ENCODE peak calls at places on chromosomes 12 and 14, in five cellular contexts. T, S, N, U and P are unnamed samples. For H3K4me1, the result is how much of the 10 kb centered on the place peaks cover.

GRCh38 chr12:55935742-55936151 is 4.8 kb downstream of the DGKA start:
- DNase-seq in U (peak), N (peak), S (no peak), T (no peak), P (peak)

GRCh38 chr14:59097681-59098080 is 90.8 kb upstream of the DAAM1 start:
- DNase-seq in S (no peak), U (no peak), N (peak), T (no peak), P (no peak)

GRCh38 chr12:42129595-42130204 is 15.0 kb downstream of the GXYLT1 start:
- DNase-seq in T (no peak), U (no peak), S (no peak), N (peak), P (no peak)

GRCh38 chr12:103495783-103496456 is at the start of gene C12orf42:
- DNase-seq in S (no peak), N (peak), U (no peak), T (peak), P (no peak)

GRCh38 chr12:18439541-18439940 is 178.2 kb downstream of the PIK3C2G start:
- DNase-seq in U (no peak), S (no peak), N (peak), T (no peak), P (no peak)

GRCh38 chr12:98955284-98955683 is 310.2 kb downstream of the APAF1 start:
- DNase-seq in S (no peak), N (peak), U (no peak), T (no peak), P (no peak)

GRCh38 chr12:1530592-1531159 is 63.7 kb downstream of the FBXL14 start:
- DNase-seq in T (no peak), S (no peak), N (no peak), U (no peak), P (no peak)

GRCh38 chr12:124286414-124286813 is 8.5 kb upstream of the RFLNA start:
- DNase-seq in T (no peak), U (no peak), S (no peak), N (peak), P (peak)

GRCh38 chr12:7369274-7369729 is 65.4 kb downstream of the ACSM4 start:
- DNase-seq in U (peak), N (peak), S (no peak), T (no peak), P (no peak)

GRCh38 chr12:9109737-9110491 is 5.8 kb downstream of the A2M start:
- DNase-seq in U (no peak), S (no peak), N (no peak), T (no peak), P (no peak)

GRCh38 chr14:60151715-60152114 is 13.5 kb downstream of the DHRS7 start:
- DNase-seq in S (peak), N (peak), T (peak), U (peak), P (peak)

GRCh38 chr14:81449114-81449513 is 49.0 kb upstream of the STON2 start:
- DNase-seq in S (no peak), T (no peak), U (peak), N (peak), P (no peak)

GRCh38 chr14:60509438-60510253 is 700 bp downstream of the SIX6 start:
- DNase-seq in U (peak), S (no peak), N (no peak), T (no peak), P (no peak)

GRCh38 chr14:68634346-68634745 is 158.5 kb downstream of the ZFP36L1 start:
- DNase-seq in U (no peak), N (no peak), S (no peak), T (no peak), P (no peak)

GRCh38 chr12:53575502-53576264 is 50.5 kb downstream of the ATF7 start:
- DNase-seq in U (no peak), S (no peak), N (peak), T (no peak), P (no peak)

GRCh38 chr14:101711041-101711861 is 50.3 kb upstream of the PPP2R5C start:
- DNase-seq in N (no peak), T (no peak), S (no peak), U (no peak), P (no peak)

GRCh38 chr12:74490390-74491064 is 47.1 kb upstream of the ATXN7L3B start:
- DNase-seq in T (no peak), U (no peak), S (no peak), N (no peak), P (no peak)

GRCh38 chr12:13179159-13180074 is 17.1 kb upstream of the EMP1 start:
- DNase-seq in S (peak), T (peak), U (peak), N (peak), P (peak)

GRCh38 chr12:79935624-79936040 is 735 bp upstream of the PPP1R12A start:
- DNase-seq in U (no peak), N (no peak), S (no peak), T (no peak), P (no peak)

GRCh38 chr12:10562306-10562933 is 51.0 kb downstream of the MAGOHB start:
- DNase-seq in S (no peak), T (no peak), U (no peak), N (peak), P (no peak)

GRCh38 chr14:49879683-49880204 is 13.1 kb upstream of the ARF6 start:
- DNase-seq in S (peak), T (no peak), U (no peak), N (peak), P (peak)

GRCh38 chr14:98957211-98958047 is 314.6 kb downstream of the BCL11B start:
- DNase-seq in U (peak), T (no peak), N (peak), S (no peak), P (peak)

GRCh38 chr12:52125499-52125900 is 46.0 kb downstream of the SMIM41 start:
- DNase-seq in S (no peak), T (no peak), U (no peak), N (no peak), P (peak)

GRCh38 chr14:32205554-32205953 is 2.5 kb upstream of the RNU6-8 start:
- DNase-seq in S (no peak), N (no peak), U (no peak), T (no peak), P (no peak)

GRCh38 chr14:105330491-105330895 is 15.9 kb downstream of the PACS2 start:
- DNase-seq in S (no peak), T (no peak), N (peak), U (no peak), P (peak)

GRCh38 chr14:84894254-84894653 is 635.7 kb upstream of the FLRT2 start:
- DNase-seq in T (no peak), S (no peak), U (no peak), N (no peak), P (no peak)

GRCh38 chr14:32808574-32809098 is 130.0 kb upstream of the NPAS3 start:
- DNase-seq in T (no peak), N (peak), S (no peak), U (no peak), P (no peak)

GRCh38 chr14:31051023-31051422 is 24.8 kb upstream of the STRN3 start:
- DNase-seq in S (no peak), U (no peak), T (no peak), N (no peak), P (no peak)

GRCh38 chr12:114774181-114774580 is 90.2 kb upstream of the TBX3 start:
- DNase-seq in N (peak), S (no peak), U (no peak), T (no peak), P (no peak)

GRCh38 chr14:70013269-70013873 is 134.2 kb downstream of the SMOC1 start:
- DNase-seq in T (no peak), S (no peak), U (no peak), N (peak), P (no peak)

GRCh38 chr12:3885179-3886094 is 12.2 kb upstream of the PARP11 start:
- DNase-seq in N (peak), U (no peak), T (no peak), S (peak), P (no peak)

GRCh38 chr14:52848626-52849025 is 57.2 kb upstream of the GNPNAT1 start:
- DNase-seq in T (no peak), S (no peak), N (no peak), U (no peak), P (no peak)

GRCh38 chr14:33512201-33512600 is 438.7 kb downstream of the EGLN3 start:
- DNase-seq in S (no peak), N (peak), T (no peak), U (no peak), P (no peak)

GRCh38 chr14:97634786-97635185 is 837.6 kb downstream of the VRK1 start:
- DNase-seq in T (no peak), U (no peak), S (no peak), N (no peak), P (no peak)

GRCh38 chr14:29410581-29410980 is 517.1 kb downstream of the PRKD1 start:
- DNase-seq in S (no peak), U (no peak), T (no peak), N (no peak), P (no peak)

GRCh38 chr12:31967569-31967968 is 8.4 kb downstream of the RESF1 start:
- DNase-seq in N (no peak), U (no peak), S (no peak), T (no peak), P (no peak)

GRCh38 chr12:132754555-132754954 is 7.1 kb downstream of the ANKLE2 start:
- DNase-seq in T (no peak), N (no peak), S (no peak), U (no peak), P (peak)

DNA sequence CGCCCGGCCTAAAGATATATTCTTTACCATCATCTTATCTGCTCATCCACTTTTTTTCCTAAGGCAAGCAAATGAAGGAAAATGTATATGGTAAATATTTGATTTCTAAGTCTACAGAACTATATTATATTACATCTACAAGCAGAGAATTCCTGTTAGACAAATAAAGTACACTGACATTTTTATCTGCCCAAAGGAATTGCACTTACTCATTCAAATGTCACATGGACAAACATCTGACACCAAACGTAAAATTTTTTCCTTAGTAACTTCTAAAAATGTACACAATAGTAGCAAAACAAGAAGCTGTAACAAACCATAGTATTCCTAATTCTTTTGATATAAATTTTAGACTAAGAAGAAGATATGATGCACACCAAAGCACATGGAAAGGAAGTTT is 51.0 kb downstream of the SPPL3 start:
- DNase-seq in U (no peak), N (no peak), T (no peak), S (no peak), P (no peak)
- H3K4me1 ChIP-seq in U (half or more), N (under half), T (under half), S (under half), P (under half)

GRCh38 chr12:117438809-117439208 is 77.4 kb upstream of the NOS1 start:
- DNase-seq in S (no peak), T (no peak), U (peak), N (no peak), P (no peak)
- H3K27ac ChIP-seq in S (no peak), T (no peak), U (peak), N (no peak), P (no peak)

GRCh38 chr14:64217747-64218146 is 76.4 kb downstream of the ESR2 start:
- DNase-seq in N (no peak), S (no peak), U (no peak), T (no peak), P (no peak)
- H3K4me1 ChIP-seq in N (half or more), S (under half), U (half or more), T (under half), P (under half)

DNA sequence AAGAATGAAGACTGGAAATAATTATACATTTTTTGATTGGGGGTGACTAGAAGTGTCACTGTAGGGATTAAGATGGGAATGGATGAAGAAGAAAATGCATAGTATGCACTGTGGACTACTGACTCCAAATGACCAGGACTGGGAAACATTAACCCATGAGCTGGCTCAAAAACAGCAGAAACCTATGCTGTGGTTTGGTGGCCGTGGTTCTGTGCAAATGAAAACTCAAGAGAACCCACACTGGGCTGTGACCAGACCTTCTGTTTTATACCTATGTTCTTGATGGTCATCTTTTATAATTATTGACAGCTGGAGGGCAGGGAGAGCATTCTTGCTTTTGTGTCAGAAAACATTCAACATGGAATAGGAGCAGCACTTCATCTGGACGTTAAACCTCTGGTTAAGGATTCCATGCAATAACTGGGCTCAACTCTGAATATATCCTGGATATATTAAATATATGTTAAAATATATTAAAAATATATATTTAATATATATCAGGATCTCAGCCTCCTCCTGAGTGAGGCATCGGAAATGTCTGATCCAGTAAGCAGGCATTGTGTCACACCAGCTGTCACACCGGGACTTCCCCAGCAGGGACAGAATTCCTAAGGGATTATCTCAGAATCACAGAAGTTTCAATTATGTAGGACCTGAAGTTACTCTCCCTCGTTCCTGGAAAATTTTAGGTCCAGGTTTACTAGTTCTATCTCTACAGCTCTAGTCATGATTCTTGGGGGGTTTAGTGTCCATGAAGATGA is 48.5 kb downstream of the BBS10 start:
- DNase-seq in S (no peak), N (no peak), T (no peak), U (no peak), P (no peak)
- H3K27ac ChIP-seq in S (no peak), N (no peak), T (no peak), U (no peak), P (no peak)

GRCh38 chr14:95150910-95151309 is 6.4 kb downstream of the DICER1 start:
- DNase-seq in T (no peak), U (no peak), N (no peak), S (no peak), P (no peak)
- H3K4me1 ChIP-seq in T (half or more), U (half or more), N (under half), S (under half), P (under half)

DNA sequence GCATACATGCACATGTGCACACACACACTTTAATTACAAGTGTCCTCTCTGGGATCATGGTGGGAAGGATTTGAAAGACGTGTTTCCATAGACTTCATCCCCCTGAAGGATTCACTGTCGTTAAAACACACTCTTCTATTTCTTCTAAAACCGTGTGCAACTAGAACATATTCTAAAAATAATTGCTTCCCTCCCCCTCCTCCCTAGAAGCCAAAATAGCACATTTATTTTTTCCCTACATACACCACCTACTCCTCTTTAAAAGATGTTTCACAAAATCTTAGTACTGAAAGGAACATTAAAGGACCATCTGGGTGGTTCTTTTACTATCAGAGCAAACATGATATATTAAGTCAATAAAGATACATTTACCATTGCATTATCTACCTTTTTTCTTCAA is 142.4 kb downstream of the PPM1H start:
- DNase-seq in S (no peak), T (no peak), N (no peak), U (no peak), P (no peak)
- H3K27ac ChIP-seq in S (no peak), T (no peak), N (no peak), U (no peak), P (no peak)

GRCh38 chr12:81572411-81572810 is 186.7 kb downstream of the PPFIA2 start:
- DNase-seq in S (no peak), N (no peak), U (no peak), T (no peak), P (no peak)

GRCh38 chr12:81570234-81570633 is 188.9 kb downstream of the PPFIA2 start:
- DNase-seq in U (no peak), S (no peak), T (no peak), N (no peak), P (no peak)

DNA sequence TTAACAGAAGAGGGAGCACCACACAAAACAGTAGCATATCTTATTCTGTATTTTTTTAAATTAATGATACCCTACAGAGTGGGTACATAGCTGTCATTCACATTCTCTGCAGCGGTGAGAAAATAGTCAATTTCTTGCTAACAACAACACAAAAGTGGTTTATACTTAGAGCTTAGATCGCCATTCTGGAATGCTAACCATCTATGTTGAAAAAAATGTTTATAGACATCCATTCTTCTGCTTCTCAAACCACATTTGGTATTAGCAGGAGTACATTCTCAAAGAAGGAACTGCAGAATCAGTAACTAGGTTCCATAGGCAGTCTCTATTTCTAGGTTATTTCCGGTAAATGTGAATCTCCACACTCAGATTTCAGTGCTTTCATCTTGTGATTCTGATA is 185.9 kb downstream of the PPFIA2 start:
- DNase-seq in N (peak), S (no peak), T (no peak), U (no peak), P (no peak)
- H3K4me1 ChIP-seq in N (under half), S (under half), T (under half), U (under half), P (under half)

DNA sequence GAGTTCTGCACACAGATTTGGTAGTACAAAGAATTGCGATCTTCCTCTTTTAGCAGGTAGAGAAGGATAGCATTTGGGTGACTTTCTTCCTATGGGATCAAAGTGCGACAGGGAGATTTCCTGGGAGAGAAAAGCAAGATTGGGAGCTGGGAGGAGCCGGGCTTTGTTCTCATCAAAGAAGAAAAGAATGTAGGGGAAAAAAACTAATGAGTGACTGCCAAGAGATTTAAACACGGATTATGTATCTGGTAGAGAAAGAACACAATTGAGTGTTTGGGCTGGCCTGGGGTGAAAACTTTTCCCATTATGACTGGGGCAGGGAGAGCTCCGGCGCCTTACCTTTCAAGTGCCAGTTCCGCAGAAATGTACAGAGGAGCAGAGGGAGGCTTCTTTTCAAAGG is 79.9 kb downstream of the FOXN3 start:
- DNase-seq in T (no peak), N (no peak), U (no peak), S (no peak), P (no peak)
- H3K27ac ChIP-seq in T (no peak), N (no peak), U (peak), S (no peak), P (no peak)